ENCODE peak calls at places on chromosomes 5 and 9, in six cellular contexts. One of them, this sample, is unnamed.

GRCh38 chr9:76868897-76869296 is 37.0 kb downstream of the PRUNE2 start:
- DNase-seq in OCI-LY7: no peak
- DNase-seq in kidney: no peak
- DNase-seq in A549: no peak
- DNase-seq in thoracic aorta: no peak
- DNase-seq in CD8-positive, alpha-beta memory T cell: no peak
- DNase-seq in this sample: no peak

GRCh38 chr5:83471405-83472212 is at the start of gene VCAN:
- DNase-seq in kidney: peak; percentile 82
- DNase-seq in CD8-positive, alpha-beta memory T cell: no peak
- DNase-seq in OCI-LY7: no peak
- DNase-seq in thoracic aorta: peak; percentile 45
- DNase-seq in A549: peak; percentile 47
- DNase-seq in this sample: no peak

GRCh38 chr9:37639109-37639748 is 11.5 kb upstream of the FRMPD1 start:
- DNase-seq in OCI-LY7: no peak
- DNase-seq in A549: peak; percentile 7
- DNase-seq in kidney: no peak
- DNase-seq in thoracic aorta: no peak
- DNase-seq in CD8-positive, alpha-beta memory T cell: no peak
- DNase-seq in this sample: no peak

GRCh38 chr9:13728917-13729811 is 449.7 kb upstream of the MPDZ start:
- DNase-seq in thoracic aorta: no peak
- DNase-seq in A549: no peak
- DNase-seq in kidney: no peak
- DNase-seq in OCI-LY7: no peak
- DNase-seq in CD8-positive, alpha-beta memory T cell: no peak
- DNase-seq in this sample: no peak

GRCh38 chr5:134579284-134579771 is 53.3 kb downstream of the SAR1B start:
- DNase-seq in CD8-positive, alpha-beta memory T cell: no peak
- DNase-seq in kidney: no peak
- DNase-seq in OCI-LY7: no peak
- DNase-seq in A549: no peak
- DNase-seq in thoracic aorta: no peak
- DNase-seq in this sample: no peak

GRCh38 chr5:103582364-103582763 is 19.8 kb upstream of the NUDT12 start:
- DNase-seq in thoracic aorta: no peak
- DNase-seq in OCI-LY7: peak; percentile 22
- DNase-seq in A549: peak; percentile 59
- DNase-seq in CD8-positive, alpha-beta memory T cell: no peak
- DNase-seq in kidney: no peak
- DNase-seq in this sample: no peak

GRCh38 chr9:82645591-82645990 is 417.4 kb downstream of the RASEF start:
- DNase-seq in kidney: no peak
- DNase-seq in OCI-LY7: no peak
- DNase-seq in CD8-positive, alpha-beta memory T cell: no peak
- DNase-seq in A549: no peak
- DNase-seq in thoracic aorta: no peak
- DNase-seq in this sample: no peak

GRCh38 chr9:113326230-113326629 is 13.8 kb downstream of the WDR31 start:
- DNase-seq in thoracic aorta: no peak
- DNase-seq in kidney: no peak
- DNase-seq in OCI-LY7: no peak
- DNase-seq in CD8-positive, alpha-beta memory T cell: no peak
- DNase-seq in A549: no peak
- DNase-seq in this sample: no peak

GRCh38 chr5:128143911-128144310 is 60.3 kb downstream of the SLC12A2 start:
- DNase-seq in kidney: no peak
- DNase-seq in OCI-LY7: no peak
- DNase-seq in CD8-positive, alpha-beta memory T cell: no peak
- DNase-seq in A549: no peak
- DNase-seq in thoracic aorta: no peak
- DNase-seq in this sample: no peak

DNA sequence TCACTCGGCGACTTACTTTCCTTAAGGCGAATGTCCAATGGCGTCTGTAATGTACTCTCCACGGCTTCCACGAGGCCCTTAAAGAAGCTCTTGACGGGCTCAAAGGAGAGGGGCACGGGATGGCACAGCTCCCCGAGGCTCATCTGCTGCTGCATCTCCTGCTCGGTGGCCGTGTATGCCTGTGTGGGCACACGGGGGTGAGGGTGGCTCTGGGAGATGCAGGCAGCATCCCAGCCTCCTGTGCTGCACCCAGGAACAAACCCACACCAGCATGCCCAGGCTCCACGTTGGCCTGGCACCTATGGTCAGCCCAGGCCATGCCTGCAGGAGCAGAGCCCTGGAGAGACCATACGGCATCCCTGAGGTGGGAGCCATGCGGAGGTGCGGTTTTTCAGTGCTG is 24.2 kb downstream of the TRIM14 start:
- DNase-seq in kidney: no peak
- DNase-seq in thoracic aorta: no peak
- DNase-seq in OCI-LY7: no peak
- DNase-seq in CD8-positive, alpha-beta memory T cell: no peak
- DNase-seq in A549: no peak
- DNase-seq in this sample: no peak
- H3K27ac ChIP-seq in kidney: no peak overlapping the region
- H3K27ac ChIP-seq in thoracic aorta: no peak overlapping the region
- H3K27ac ChIP-seq in OCI-LY7: no peak overlapping the region
- H3K27ac ChIP-seq in CD8-positive, alpha-beta memory T cell: no peak overlapping the region
- H3K27ac ChIP-seq in A549: no peak overlapping the region
- H3K27ac ChIP-seq in this sample: no peak overlapping the region

DNA sequence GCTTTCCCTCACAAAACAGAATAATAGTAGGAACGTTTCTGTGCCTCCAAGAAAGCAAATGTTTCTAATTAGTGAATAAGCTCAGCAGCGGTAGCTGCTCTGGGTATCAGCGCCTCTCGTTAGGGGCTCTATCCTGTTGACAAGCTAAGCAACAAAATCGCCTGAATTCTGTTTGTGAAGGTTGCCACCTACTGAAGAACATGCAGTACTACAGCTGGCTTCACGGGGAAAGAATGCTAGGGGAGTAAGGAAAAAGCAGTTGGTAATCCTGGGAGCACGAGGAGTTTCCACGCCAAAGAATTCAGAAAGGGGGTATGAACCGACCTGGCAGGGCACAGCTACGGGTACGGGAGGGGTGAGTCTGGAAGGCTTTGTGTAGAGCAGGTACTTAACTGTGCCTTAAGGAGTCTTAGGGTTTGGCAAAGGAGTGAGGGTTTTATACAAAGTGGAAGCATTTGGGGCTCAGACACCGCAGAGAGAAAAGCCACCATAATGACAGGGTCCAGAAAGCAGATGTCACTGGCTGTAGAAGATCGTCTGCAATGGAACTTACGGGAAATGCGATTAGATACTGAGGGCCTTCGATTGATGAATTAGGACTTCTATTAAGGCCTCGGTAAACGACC is 171.7 kb downstream of the TTC39B start:
- DNase-seq in CD8-positive, alpha-beta memory T cell: no peak
- DNase-seq in A549: peak; percentile 72
- DNase-seq in thoracic aorta: no peak
- DNase-seq in OCI-LY7: peak; percentile 69
- DNase-seq in kidney: no peak
- DNase-seq in this sample: peak; percentile 32
- H3K4me3 ChIP-seq in CD8-positive, alpha-beta memory T cell: no peak overlapping the region
- H3K4me3 ChIP-seq in A549: peak overlapping the region; percentile 26
- H3K4me3 ChIP-seq in thoracic aorta: peak overlapping the region; percentile 46
- H3K4me3 ChIP-seq in OCI-LY7: no peak overlapping the region
- H3K4me3 ChIP-seq in kidney: peak overlapping the region; percentile 39
- H3K4me3 ChIP-seq in this sample: no peak overlapping the region

GRCh38 chr5:157542282-157542966 is 33.2 kb downstream of the ADAM19 start:
- DNase-seq in kidney: no peak
- DNase-seq in A549: no peak
- DNase-seq in OCI-LY7: no peak
- DNase-seq in thoracic aorta: no peak
- DNase-seq in CD8-positive, alpha-beta memory T cell: no peak
- DNase-seq in this sample: no peak
- H3K27ac ChIP-seq in kidney: no peak overlapping the region
- H3K27ac ChIP-seq in A549: no peak overlapping the region
- H3K27ac ChIP-seq in OCI-LY7: no peak overlapping the region
- H3K27ac ChIP-seq in thoracic aorta: peak overlapping the region; percentile 3
- H3K27ac ChIP-seq in CD8-positive, alpha-beta memory T cell: no peak overlapping the region
- H3K27ac ChIP-seq in this sample: no peak overlapping the region

DNA sequence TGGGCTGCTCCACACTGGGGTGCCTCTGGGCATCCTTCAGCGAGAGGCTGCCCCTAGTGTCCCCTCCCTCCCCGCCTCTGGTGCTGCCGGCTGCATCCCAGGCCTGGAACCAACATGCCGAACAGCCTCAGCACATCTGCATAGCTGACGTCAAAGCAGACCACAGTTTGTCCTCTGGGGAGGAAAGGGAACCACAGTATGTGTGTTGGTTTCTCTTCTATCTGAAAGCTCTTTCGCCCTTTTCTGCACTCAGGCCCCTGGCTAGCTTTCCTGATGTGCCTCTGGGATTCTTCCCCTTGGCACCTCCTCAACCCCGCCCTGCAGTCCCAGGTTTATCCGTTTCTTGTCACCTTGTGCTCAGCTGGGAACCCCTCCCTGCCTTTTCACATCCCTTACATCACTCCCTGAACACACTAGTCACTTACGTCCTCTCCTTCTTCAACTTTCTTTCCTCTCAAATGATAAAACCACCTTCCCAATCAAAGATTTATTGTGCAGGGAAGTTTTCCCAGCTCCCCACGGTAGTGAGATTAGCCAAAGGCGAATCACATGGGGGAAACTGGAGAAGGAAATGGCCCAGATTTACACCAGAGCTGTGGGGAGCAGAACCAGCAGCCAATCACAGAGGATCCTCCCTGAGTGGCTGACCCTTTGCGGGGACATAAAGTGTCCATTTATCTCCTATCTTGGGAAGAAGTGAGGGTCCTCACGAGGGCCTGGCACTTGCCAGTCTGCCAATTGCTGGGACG is 35.6 kb upstream of the B4GALT1 start:
- DNase-seq in kidney: peak; percentile 77
- DNase-seq in CD8-positive, alpha-beta memory T cell: no peak
- DNase-seq in A549: no peak
- DNase-seq in thoracic aorta: no peak
- DNase-seq in OCI-LY7: peak; percentile 73
- DNase-seq in this sample: peak; percentile 32
- H3K4me3 ChIP-seq in kidney: no peak overlapping the region
- H3K4me3 ChIP-seq in CD8-positive, alpha-beta memory T cell: no peak overlapping the region
- H3K4me3 ChIP-seq in A549: no peak overlapping the region
- H3K4me3 ChIP-seq in thoracic aorta: no peak overlapping the region
- H3K4me3 ChIP-seq in OCI-LY7: peak overlapping the region; percentile 9
- H3K4me3 ChIP-seq in this sample: no peak overlapping the region